ENCODE peak calls at places on chromosomes 5 and 9, in four cellular contexts. A is body of pancreas, R is heart left ventricle, H is SK-N-SH. V is an unnamed sample.

GRCh38 chr5:35815089-35815936 is 41.4 kb upstream of the IL7R start:
- DNase-seq in A (no peak), R (no peak), H (peak), V (peak)

GRCh38 chr5:78369680-78370079 is 9.3 kb downstream of the SCAMP1 start:
- DNase-seq in A (no peak), R (no peak), H (no peak), V (no peak)

GRCh38 chr9:71685394-71685793 is 82.9 kb downstream of the CEMIP2 start:
- DNase-seq in A (no peak), R (no peak), H (no peak), V (peak)

GRCh38 chr5:78568212-78568611 is 80.4 kb downstream of the LHFPL2 start:
- DNase-seq in A (peak), R (no peak), H (no peak), V (no peak)

GRCh38 chr5:150137168-150137957 is 18.3 kb downstream of the PDGFRB start:
- DNase-seq in A (no peak), R (no peak), H (no peak), V (no peak)

GRCh38 chr9:13648676-13649075 is 369.2 kb upstream of the MPDZ start:
- DNase-seq in A (no peak), R (no peak), H (no peak), V (no peak)

GRCh38 chr9:68775003-68775730 is 70.1 kb downstream of the PIP5K1B start:
- DNase-seq in A (no peak), R (no peak), H (no peak), V (no peak)

GRCh38 chr9:95105519-95106287 is 211.8 kb downstream of the FANCC start:
- DNase-seq in A (no peak), R (no peak), H (no peak), V (no peak)

GRCh38 chr5:179902763-179903158 is 4.9 kb downstream of the TBC1D9B start:
- DNase-seq in A (no peak), R (no peak), H (no peak), V (no peak)

GRCh38 chr5:26003966-26004365 is 1034.4 kb downstream of the CDH9 start:
- DNase-seq in A (no peak), R (no peak), H (no peak), V (no peak)

GRCh38 chr9:99873531-99873930 is 32.9 kb upstream of the STX17 start:
- DNase-seq in A (no peak), R (no peak), H (no peak), V (no peak)

GRCh38 chr9:135948446-135948845 is 12.7 kb downstream of the UBAC1 start:
- DNase-seq in A (no peak), R (no peak), H (no peak), V (no peak)

GRCh38 chr5:138874771-138875628 is at the start of gene LRRTM2:
- DNase-seq in A (no peak), R (no peak), H (peak), V (no peak)

GRCh38 chr5:98938459-98938858 is 9.7 kb upstream of the CHD1 start:
- DNase-seq in A (no peak), R (no peak), H (no peak), V (no peak)

GRCh38 chr9:72540348-72540873 is 19.0 kb downstream of the TMC1 start:
- DNase-seq in A (no peak), R (no peak), H (no peak), V (no peak)

GRCh38 chr5:76681287-76681686 is 34.6 kb upstream of the F2R start:
- DNase-seq in A (no peak), R (no peak), H (no peak), V (no peak)
- H3K4me3 ChIP-seq in A (no peak), R (no peak), H (no peak), V (no peak)

GRCh38 chr5:176364765-176365662 is at the start of gene ARL10:
- DNase-seq in A (peak), R (peak), H (peak), V (no peak)

GRCh38 chr5:176361437-176362097 is at the start of gene KIAA1191:
- DNase-seq in A (peak), R (peak), H (peak), V (peak)

GRCh38 chr5:176360894-176361436 is 599 bp downstream of the KIAA1191 start:
- DNase-seq in A (peak), R (no peak), H (no peak), V (peak)

GRCh38 chr5:176359658-176360057 is 1.9 kb downstream of the KIAA1191 start:
- DNase-seq in A (no peak), R (no peak), H (no peak), V (no peak)

DNA sequence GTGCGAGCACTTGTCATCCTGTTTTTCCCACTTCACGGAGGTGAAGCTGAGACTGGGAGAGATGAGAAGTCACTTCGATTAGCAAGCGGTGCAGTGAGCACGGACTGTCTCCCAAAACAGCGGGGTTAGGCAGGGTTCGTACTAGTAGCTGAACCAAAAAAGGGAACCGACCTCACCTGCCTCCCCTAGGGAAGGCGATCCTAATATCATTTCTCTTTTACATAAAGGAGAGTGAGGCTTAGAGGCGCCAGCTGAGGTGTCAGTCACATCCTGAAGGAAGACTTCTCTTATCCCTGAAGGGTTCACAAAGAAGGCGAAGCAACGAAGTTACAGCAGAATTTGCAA is 506 bp upstream of the KIAA1191 start:
- DNase-seq in A (no peak), R (no peak), H (no peak), V (no peak)
- H3K4me3 ChIP-seq in A (peak), R (peak), H (peak), V (peak)

GRCh38 chr5:132428147-132428482 is 58.6 kb downstream of the SLC22A5 start:
- DNase-seq in A (no peak), R (no peak), H (no peak), V (no peak)
- H3K4me3 ChIP-seq in A (no peak), R (no peak), H (no peak), V (no peak)

GRCh38 chr5:177378884-177379883 is 5.0 kb upstream of the SLC34A1 start:
- DNase-seq in A (no peak), R (no peak), H (no peak), V (no peak)
- H3K4me3 ChIP-seq in A (no peak), R (no peak), H (no peak), V (no peak)

DNA sequence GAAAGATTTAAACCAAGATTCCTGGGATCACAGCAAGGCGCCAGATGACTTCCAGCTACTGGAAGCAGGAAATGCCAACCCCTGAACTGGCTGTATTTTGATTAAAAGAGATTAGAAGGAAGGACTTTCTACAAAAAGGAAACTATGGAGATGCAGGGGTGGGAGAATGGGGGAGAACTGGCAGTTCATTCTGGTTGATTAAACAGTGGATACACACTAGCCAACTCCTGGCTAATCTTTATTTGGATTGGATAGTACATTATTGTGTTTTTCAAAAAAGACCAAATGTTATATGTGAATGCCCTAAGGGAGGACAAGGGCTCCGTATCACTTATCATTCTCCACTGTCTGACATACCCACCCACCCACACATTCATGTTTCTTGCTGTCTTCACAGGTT is 93.2 kb downstream of the CDO1 start:
- DNase-seq in A (no peak), R (no peak), H (no peak), V (no peak)
- H3K4me3 ChIP-seq in A (no peak), R (no peak), H (no peak), V (no peak)

GRCh38 chr5:29587806-29588205 is 1605.7 kb upstream of the CDH6 start:
- DNase-seq in A (no peak), R (no peak), H (no peak), V (no peak)

DNA sequence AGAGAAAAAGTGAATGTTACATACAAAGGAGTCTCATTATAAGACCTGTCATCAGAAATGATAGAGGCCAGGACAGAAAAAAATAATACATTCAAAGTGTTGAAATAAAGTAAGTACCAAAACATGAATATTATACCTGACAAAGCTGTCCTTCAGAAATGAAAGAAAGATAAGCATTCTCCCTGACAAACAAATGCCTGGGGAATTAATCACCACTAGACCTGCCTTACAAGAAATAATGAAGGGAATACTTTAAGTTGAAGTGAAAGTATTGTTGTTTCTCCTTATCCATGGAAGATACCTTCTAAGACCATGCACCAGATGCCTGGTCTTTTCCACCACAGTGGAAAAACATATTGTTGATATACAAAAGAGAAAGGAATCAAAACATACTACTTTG is 1605.2 kb upstream of the CDH6 start:
- DNase-seq in A (no peak), R (no peak), H (no peak), V (no peak)
- H3K4me3 ChIP-seq in A (no peak), R (no peak), H (no peak), V (no peak)

GRCh38 chr9:93064392-93065124 is 6.1 kb downstream of the SUSD3 start:
- DNase-seq in A (peak), R (no peak), H (no peak), V (peak)
- H3K4me3 ChIP-seq in A (no peak), R (no peak), H (no peak), V (no peak)

V was measured in colonic mucosa.